ENCODE peak calls at places on chromosomes 4 and X, in five cellular contexts. One of them, this sample, is unnamed.
A peak's percentile ranks its signal among the peaks of the same experiment; 100 is the strongest.

GRCh38 chr4:141860974-141861373 is 224.6 kb downstream of the IL15 start:
- DNase-seq in testis: no peak
- DNase-seq in H9: no peak
- DNase-seq in colonic mucosa: no peak
- DNase-seq in lower lobe of right lung: no peak
- DNase-seq in this sample: no peak

GRCh38 chr4:88017516-88018302 is 10.3 kb downstream of the PKD2 start:
- DNase-seq in colonic mucosa: no peak
- DNase-seq in lower lobe of right lung: no peak
- DNase-seq in H9: no peak
- DNase-seq in testis: no peak
- DNase-seq in this sample: no peak

GRCh38 chrX:15299945-15300851 is 15.2 kb downstream of the ASB11 start:
- DNase-seq in lower lobe of right lung: no peak
- DNase-seq in testis: no peak
- DNase-seq in H9: no peak
- DNase-seq in colonic mucosa: no peak
- DNase-seq in this sample: no peak

GRCh38 chr4:7045961-7046921 is 3.1 kb downstream of the TADA2B start:
- DNase-seq in testis: no peak
- DNase-seq in lower lobe of right lung: no peak
- DNase-seq in H9: no peak
- DNase-seq in colonic mucosa: no peak
- DNase-seq in this sample: peak; percentile 34

GRCh38 chr4:80918004-80918403 is 112.5 kb upstream of the BMP3 start:
- DNase-seq in testis: no peak
- DNase-seq in H9: no peak
- DNase-seq in lower lobe of right lung: no peak
- DNase-seq in colonic mucosa: no peak
- DNase-seq in this sample: no peak

GRCh38 chr4:159926871-159927270 is 824.0 kb downstream of the RAPGEF2 start:
- DNase-seq in H9: no peak
- DNase-seq in lower lobe of right lung: no peak
- DNase-seq in colonic mucosa: no peak
- DNase-seq in testis: no peak
- DNase-seq in this sample: no peak

GRCh38 chr4:165288639-165289428 is 38.6 kb upstream of the MSMO1 start:
- DNase-seq in colonic mucosa: no peak
- DNase-seq in H9: no peak
- DNase-seq in lower lobe of right lung: no peak
- DNase-seq in testis: no peak
- DNase-seq in this sample: no peak

GRCh38 chrX:105477351-105477750 is 256.9 kb upstream of the TEX13A start:
- DNase-seq in colonic mucosa: no peak
- DNase-seq in lower lobe of right lung: no peak
- DNase-seq in testis: no peak
- DNase-seq in H9: no peak
- DNase-seq in this sample: no peak

GRCh38 chr4:77706717-77707116 is 101.1 kb downstream of the CXCL13 start:
- DNase-seq in testis: no peak
- DNase-seq in H9: no peak
- DNase-seq in colonic mucosa: no peak
- DNase-seq in lower lobe of right lung: no peak
- DNase-seq in this sample: no peak

GRCh38 chr4:1326751-1327525 is 20.1 kb upstream of the UVSSA start:
- DNase-seq in H9: no peak
- DNase-seq in testis: no peak
- DNase-seq in colonic mucosa: no peak
- DNase-seq in lower lobe of right lung: no peak
- DNase-seq in this sample: no peak

GRCh38 chr4:87633239-87633638 is 16.8 kb upstream of the DMP1 start:
- DNase-seq in colonic mucosa: no peak
- DNase-seq in testis: no peak
- DNase-seq in lower lobe of right lung: no peak
- DNase-seq in H9: no peak
- DNase-seq in this sample: no peak

GRCh38 chrX:72349190-72349589 is 43.5 kb upstream of the CITED1 start:
- DNase-seq in H9: no peak
- DNase-seq in lower lobe of right lung: no peak
- DNase-seq in testis: no peak
- DNase-seq in colonic mucosa: no peak
- DNase-seq in this sample: no peak

GRCh38 chrX:66919280-66919832 is 280.5 kb upstream of the EDA2R start:
- DNase-seq in colonic mucosa: no peak
- DNase-seq in testis: no peak
- DNase-seq in H9: no peak
- DNase-seq in lower lobe of right lung: no peak
- DNase-seq in this sample: no peak

GRCh38 chr4:156889616-156890594 is 81.7 kb downstream of the PDGFC start:
- DNase-seq in H9: no peak
- DNase-seq in lower lobe of right lung: no peak
- DNase-seq in colonic mucosa: no peak
- DNase-seq in testis: peak; percentile 18
- DNase-seq in this sample: no peak

GRCh38 chrX:7263961-7264360 is 116.0 kb upstream of the PUDP start:
- DNase-seq in testis: no peak
- DNase-seq in lower lobe of right lung: no peak
- DNase-seq in H9: no peak
- DNase-seq in colonic mucosa: no peak
- DNase-seq in this sample: no peak

GRCh38 chr4:16225996-16226815 is at the start of gene TAPT1:
- DNase-seq in testis: peak; percentile 86
- DNase-seq in lower lobe of right lung: peak; percentile 88
- DNase-seq in H9: peak; percentile 77
- DNase-seq in colonic mucosa: peak; percentile 81
- DNase-seq in this sample: peak; percentile 90

GRCh38 chrX:140916891-140917290 is 85.5 kb upstream of the SPANXB1 start:
- DNase-seq in lower lobe of right lung: no peak
- DNase-seq in testis: no peak
- DNase-seq in H9: no peak
- DNase-seq in colonic mucosa: no peak
- DNase-seq in this sample: no peak

GRCh38 chr4:40681600-40682297 is 52.1 kb upstream of the RBM47 start:
- DNase-seq in lower lobe of right lung: no peak
- DNase-seq in colonic mucosa: no peak
- DNase-seq in testis: no peak
- DNase-seq in H9: no peak
- DNase-seq in this sample: peak; percentile 62

GRCh38 chr4:108172780-108173598 is 4.3 kb upstream of the LEF1 start:
- DNase-seq in H9: peak; percentile 52
- DNase-seq in colonic mucosa: peak; percentile 40
- DNase-seq in testis: peak; percentile 72
- DNase-seq in lower lobe of right lung: peak; percentile 53
- DNase-seq in this sample: peak; percentile 80

GRCh38 chr4:139839664-139840063 is 174.0 kb downstream of the MGST2 start:
- DNase-seq in lower lobe of right lung: no peak
- DNase-seq in colonic mucosa: no peak
- DNase-seq in H9: no peak
- DNase-seq in testis: no peak
- DNase-seq in this sample: no peak

GRCh38 chr4:23903859-23904438 is 14.1 kb upstream of the PPARGC1A start:
- DNase-seq in colonic mucosa: no peak
- DNase-seq in H9: no peak
- DNase-seq in testis: no peak
- DNase-seq in lower lobe of right lung: no peak
- DNase-seq in this sample: no peak

GRCh38 chr4:8738471-8738931 is 133.1 kb downstream of the HMX1 start:
- DNase-seq in testis: no peak
- DNase-seq in lower lobe of right lung: no peak
- DNase-seq in colonic mucosa: no peak
- DNase-seq in H9: peak; percentile 15
- DNase-seq in this sample: no peak

GRCh38 chr4:681736-682451 is 7.1 kb downstream of the SLC49A3 start:
- DNase-seq in testis: no peak
- DNase-seq in H9: peak; percentile 70
- DNase-seq in colonic mucosa: peak; percentile 88
- DNase-seq in lower lobe of right lung: peak; percentile 80
- DNase-seq in this sample: peak; percentile 75

GRCh38 chr4:78517050-78517652 is 34.4 kb upstream of the ANXA3 start:
- DNase-seq in testis: no peak
- DNase-seq in H9: no peak
- DNase-seq in lower lobe of right lung: no peak
- DNase-seq in colonic mucosa: no peak
- DNase-seq in this sample: no peak

GRCh38 chr4:54746228-54746627 is 88.5 kb downstream of the KIT start:
- DNase-seq in lower lobe of right lung: no peak
- DNase-seq in H9: no peak
- DNase-seq in testis: no peak
- DNase-seq in colonic mucosa: no peak
- DNase-seq in this sample: no peak

GRCh38 chr4:146370841-146371240 is 150.9 kb downstream of the SLC10A7 start:
- DNase-seq in H9: no peak
- DNase-seq in lower lobe of right lung: no peak
- DNase-seq in testis: no peak
- DNase-seq in colonic mucosa: no peak
- DNase-seq in this sample: no peak

GRCh38 chr4:186105721-186106335 is 1.3 kb downstream of the FAM149A start:
- DNase-seq in lower lobe of right lung: no peak
- DNase-seq in testis: no peak
- DNase-seq in H9: no peak
- DNase-seq in colonic mucosa: peak; percentile 61
- DNase-seq in this sample: no peak

GRCh38 chr4:6474053-6474568 is 1.7 kb upstream of the PPP2R2C start:
- DNase-seq in lower lobe of right lung: no peak
- DNase-seq in testis: no peak
- DNase-seq in colonic mucosa: peak; percentile 15
- DNase-seq in H9: peak; percentile 62
- DNase-seq in this sample: peak; percentile 82

GRCh38 chr4:2954358-2955185 is 8.6 kb downstream of the NOP14 start:
- DNase-seq in testis: no peak
- DNase-seq in colonic mucosa: peak; percentile 24
- DNase-seq in lower lobe of right lung: no peak
- DNase-seq in H9: peak; percentile 68
- DNase-seq in this sample: peak; percentile 89

GRCh38 chr4:2962099-2962455 is 1.1 kb downstream of the NOP14 start:
- DNase-seq in lower lobe of right lung: no peak
- DNase-seq in H9: no peak
- DNase-seq in colonic mucosa: peak; percentile 24
- DNase-seq in testis: no peak
- DNase-seq in this sample: no peak

GRCh38 chr4:2961411-2962098 is 1.7 kb downstream of the NOP14 start:
- DNase-seq in colonic mucosa: peak; percentile 23
- DNase-seq in lower lobe of right lung: no peak
- DNase-seq in H9: peak; percentile 37
- DNase-seq in testis: peak; percentile 40
- DNase-seq in this sample: peak; percentile 65

GRCh38 chr4:2962614-2963184 is 507 bp downstream of the NOP14 start:
- DNase-seq in testis: peak; percentile 70
- DNase-seq in colonic mucosa: peak; percentile 60
- DNase-seq in lower lobe of right lung: peak; percentile 68
- DNase-seq in H9: peak; percentile 66
- DNase-seq in this sample: peak; percentile 87

GRCh38 chr4:2958446-2958845 is 4.8 kb downstream of the NOP14 start:
- DNase-seq in lower lobe of right lung: no peak
- DNase-seq in colonic mucosa: no peak
- DNase-seq in H9: no peak
- DNase-seq in testis: no peak
- DNase-seq in this sample: no peak
- H3K27ac ChIP-seq in lower lobe of right lung: no peak overlapping the region
- H3K27ac ChIP-seq in colonic mucosa: no peak overlapping the region
- H3K27ac ChIP-seq in H9: no peak overlapping the region
- H3K27ac ChIP-seq in testis: no peak overlapping the region
- H3K27ac ChIP-seq in this sample: no peak overlapping the region

GRCh38 chr4:130293692-130294091 is 1197.7 kb downstream of the C4orf33 start:
- DNase-seq in colonic mucosa: no peak
- DNase-seq in lower lobe of right lung: no peak
- DNase-seq in H9: no peak
- DNase-seq in testis: no peak
- DNase-seq in this sample: no peak

GRCh38 chr4:130296448-130296847 is 1200.5 kb downstream of the C4orf33 start:
- DNase-seq in testis: no peak
- DNase-seq in lower lobe of right lung: no peak
- DNase-seq in colonic mucosa: no peak
- DNase-seq in H9: no peak
- DNase-seq in this sample: no peak
- TF ChIP-seq CTCF in testis: no peak
- TF ChIP-seq CTCF in lower lobe of right lung: no peak
- TF ChIP-seq CTCF in colonic mucosa: no peak
- TF ChIP-seq CTCF in H9: no peak
- TF ChIP-seq CTCF in this sample: no peak

DNA sequence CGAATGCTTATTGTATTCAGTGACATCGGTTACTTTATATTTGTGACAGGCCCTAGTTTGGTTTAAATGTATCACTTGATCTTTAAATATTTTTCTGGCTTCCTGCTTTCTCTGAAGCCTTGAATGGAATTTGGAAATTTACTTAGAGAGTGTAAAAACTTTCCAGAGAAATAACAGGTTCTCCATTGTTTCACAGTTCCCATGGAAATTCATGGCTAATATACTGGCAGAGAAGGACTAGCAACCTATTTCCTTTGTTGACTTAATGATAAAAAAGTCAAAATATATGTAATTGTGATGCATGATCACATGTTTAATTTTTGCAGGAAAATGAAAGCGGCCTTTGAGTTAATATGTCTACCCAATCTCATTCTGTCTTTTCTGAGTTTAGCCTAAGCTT is 13.2 kb downstream of the NEIL3 start:
- DNase-seq in lower lobe of right lung: no peak
- DNase-seq in H9: no peak
- DNase-seq in colonic mucosa: no peak
- DNase-seq in testis: no peak
- DNase-seq in this sample: no peak
- H3K27ac ChIP-seq in lower lobe of right lung: no peak overlapping the region
- H3K27ac ChIP-seq in H9: no peak overlapping the region
- H3K27ac ChIP-seq in colonic mucosa: no peak overlapping the region
- H3K27ac ChIP-seq in testis: no peak overlapping the region
- H3K27ac ChIP-seq in this sample: no peak overlapping the region

GRCh38 chrX:41561045-41561444 is 113.9 kb downstream of the NYX start:
- DNase-seq in testis: no peak
- DNase-seq in colonic mucosa: no peak
- DNase-seq in lower lobe of right lung: no peak
- DNase-seq in H9: no peak
- DNase-seq in this sample: no peak

GRCh38 chrX:41559235-41559634 is 112.1 kb downstream of the NYX start:
- DNase-seq in colonic mucosa: no peak
- DNase-seq in H9: no peak
- DNase-seq in lower lobe of right lung: no peak
- DNase-seq in testis: no peak
- DNase-seq in this sample: no peak

GRCh38 chrX:41556958-41557357 is 109.8 kb downstream of the NYX start:
- DNase-seq in lower lobe of right lung: no peak
- DNase-seq in testis: no peak
- DNase-seq in colonic mucosa: no peak
- DNase-seq in H9: no peak
- DNase-seq in this sample: no peak

GRCh38 chrX:41559662-41560061 is 112.5 kb downstream of the NYX start:
- DNase-seq in testis: no peak
- DNase-seq in colonic mucosa: no peak
- DNase-seq in H9: no peak
- DNase-seq in lower lobe of right lung: no peak
- DNase-seq in this sample: no peak

DNA sequence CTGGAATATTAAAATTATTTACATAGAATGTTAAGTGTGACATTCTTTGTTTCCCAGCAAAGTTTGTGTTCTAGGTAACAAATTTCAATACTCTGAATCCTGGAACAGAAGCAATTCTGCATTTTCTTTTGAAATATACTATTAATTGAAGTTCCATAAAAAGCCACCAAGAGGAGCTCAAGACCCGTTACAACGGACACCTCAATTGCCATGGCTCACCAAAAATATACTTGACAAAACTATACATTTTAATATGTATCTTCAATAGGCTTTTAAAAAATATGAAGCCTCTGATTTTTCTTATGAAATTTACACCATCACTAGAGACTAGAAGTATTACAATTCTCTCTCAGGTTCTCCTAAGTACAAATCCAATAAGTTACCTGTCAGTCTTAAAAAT is 111.4 kb downstream of the NYX start:
- DNase-seq in colonic mucosa: no peak
- DNase-seq in lower lobe of right lung: no peak
- DNase-seq in H9: no peak
- DNase-seq in testis: no peak
- DNase-seq in this sample: no peak
- TF ChIP-seq CTCF in colonic mucosa: no peak
- TF ChIP-seq CTCF in lower lobe of right lung: peak; percentile 28
- TF ChIP-seq CTCF in H9: peak; percentile 59
- TF ChIP-seq CTCF in testis: no peak
- TF ChIP-seq CTCF in this sample: peak; percentile 65

This sample was measured in endodermal cell.